ENCODE peak calls at places on chromosome 17, in six cellular contexts. I, K, Q, G, S and M are unnamed samples.

GRCh38 chr17:70290770-70291169 is 121.4 kb downstream of the KCNJ2 start:
- DNase-seq in I (no peak), K (no peak), Q (no peak), G (no peak), S (no peak), M (no peak)

GRCh38 chr17:19448341-19449268 is 37.6 kb downstream of the RNF112 start:
- DNase-seq in I (no peak), K (no peak), Q (peak; percentile 65), G (no peak), S (peak; percentile 54), M (no peak)

GRCh38 chr17:64002658-64003525 is 4.7 kb downstream of the PRR29 start:
- DNase-seq in I (no peak), K (no peak), Q (no peak), G (no peak), S (no peak), M (no peak)

GRCh38 chr17:17645961-17646360 is 35.3 kb upstream of the RAI1 start:
- DNase-seq in I (no peak), K (no peak), Q (no peak), G (no peak), S (no peak), M (no peak)

GRCh38 chr17:47686661-47687327 is 7.2 kb upstream of the TBKBP1 start:
- DNase-seq in I (no peak), K (no peak), Q (no peak), G (no peak), S (no peak), M (no peak)

GRCh38 chr17:14774774-14775173 is 473.9 kb downstream of the HS3ST3B1 start:
- DNase-seq in I (no peak), K (no peak), Q (no peak), G (no peak), S (no peak), M (no peak)

GRCh38 chr17:45430738-45431530 is 1.7 kb downstream of the ARHGAP27 start:
- DNase-seq in I (peak; percentile 89), K (peak; percentile 39), Q (no peak), G (no peak), S (peak; percentile 74), M (no peak)

GRCh38 chr17:18039535-18040286 is 503 bp downstream of the GID4 start:
- DNase-seq in I (peak; percentile 29), K (peak; percentile 41), Q (peak; percentile 40), G (no peak), S (no peak), M (peak; percentile 63)